ENCODE peak calls at places on chromosomes 12 and 14, in eight cellular contexts. Z is IMR-90, C is GM12878, O is endodermal cell, G is Karpas-422, S is colonic mucosa, J is fibroblast of lung, E is keratinocyte. A is an unnamed sample.

GRCh38 chr14:32744811-32745445 is 193.8 kb upstream of the NPAS3 start:
- DNase-seq in O (no peak), J (peak), S (no peak), G (no peak), Z (no peak), E (no peak), C (no peak), A (no peak)

GRCh38 chr14:38291681-38292459 is 36.0 kb upstream of the CLEC14A start:
- DNase-seq in O (no peak), G (no peak), J (peak), E (no peak), C (no peak), S (no peak), Z (peak), A (no peak)

GRCh38 chr12:3129301-3130052 is 52.3 kb downstream of the TSPAN9 start:
- DNase-seq in O (no peak), S (no peak), J (peak), Z (peak), C (peak), E (no peak), G (no peak), A (peak)

GRCh38 chr12:26233620-26234019 is 38.2 kb downstream of the SSPN start:
- DNase-seq in O (no peak), E (no peak), J (peak), S (no peak), G (no peak), C (no peak), Z (peak), A (no peak)

GRCh38 chr12:97556201-97556824 is 93.7 kb downstream of the RMST start:
- DNase-seq in C (no peak), G (no peak), E (no peak), S (no peak), J (peak), Z (no peak), O (peak), A (no peak)

GRCh38 chr12:133181238-133181959 is at the start of gene ZNF268:
- DNase-seq in E (peak), J (peak), G (peak), Z (peak), S (peak), C (peak), O (peak), A (peak)

GRCh38 chr14:91350813-91351507 is 66.7 kb downstream of the CCDC88C start:
- DNase-seq in G (peak), O (no peak), Z (no peak), C (peak), J (no peak), S (no peak), E (no peak), A (peak)

GRCh38 chr12:1509703-1510395 is 84.5 kb downstream of the FBXL14 start:
- DNase-seq in S (no peak), J (no peak), Z (no peak), O (peak), G (no peak), C (no peak), E (no peak), A (no peak)

GRCh38 chr12:92136883-92137582 is 8.6 kb downstream of the BTG1 start:
- DNase-seq in G (no peak), S (no peak), C (no peak), E (peak), Z (peak), O (no peak), J (peak), A (peak)

GRCh38 chr12:44837114-44837800 is 38.9 kb downstream of the NELL2 start:
- DNase-seq in S (no peak), E (no peak), C (no peak), Z (no peak), G (no peak), J (no peak), O (no peak), A (no peak)

GRCh38 chr14:23173796-23174195 is 9.7 kb downstream of the SLC7A8 start:
- DNase-seq in G (no peak), C (no peak), E (no peak), O (no peak), Z (no peak), S (no peak), J (no peak), A (no peak)

GRCh38 chr12:131770120-131770519 is 58.1 kb upstream of the MMP17 start:
- DNase-seq in E (no peak), C (no peak), G (no peak), S (no peak), Z (no peak), J (no peak), O (no peak), A (no peak)

GRCh38 chr12:1832801-1833595 is 12.6 kb downstream of the LRTM2 start:
- DNase-seq in O (no peak), J (no peak), G (no peak), E (no peak), S (no peak), Z (no peak), C (no peak), A (no peak)

GRCh38 chr14:105880616-105881015 is 354.2 kb downstream of the TMEM121 start:
- DNase-seq in G (no peak), E (no peak), Z (no peak), S (no peak), O (peak), C (no peak), J (no peak), A (no peak)

GRCh38 chr12:2641209-2641608 is 153.6 kb upstream of the FKBP4 start:
- DNase-seq in J (peak), S (no peak), E (no peak), Z (peak), G (peak), C (no peak), O (peak), A (peak)

GRCh38 chr12:119804011-119804641 is 73.0 kb downstream of the CIT start:
- DNase-seq in S (no peak), G (peak), E (peak), J (peak), O (peak), C (no peak), Z (peak), A (no peak)

GRCh38 chr12:15693233-15693911 is 95.8 kb downstream of the EPS8 start:
- DNase-seq in G (no peak), Z (peak), O (no peak), J (peak), C (no peak), S (no peak), E (no peak), A (no peak)

GRCh38 chr14:31717294-31718085 is 156.3 kb downstream of the NUBPL start:
- DNase-seq in S (no peak), G (no peak), O (no peak), J (peak), Z (no peak), E (no peak), C (no peak), A (no peak)

GRCh38 chr12:65826513-65827171 is 2.4 kb downstream of the HMGA2 start:
- DNase-seq in G (no peak), S (peak), E (no peak), Z (peak), O (peak), C (no peak), J (peak), A (no peak)

GRCh38 chr14:24948261-24948847 is 101.6 kb downstream of the STXBP6 start:
- DNase-seq in Z (no peak), O (peak), G (no peak), E (no peak), C (no peak), J (no peak), S (no peak), A (no peak)

GRCh38 chr12:125220404-125221273 is 155.4 kb downstream of the AACS start:
- DNase-seq in S (no peak), Z (no peak), C (no peak), G (no peak), J (no peak), O (peak), E (no peak), A (no peak)

GRCh38 chr14:54627718-54628345 is 60.9 kb downstream of the SAMD4A start:
- DNase-seq in S (peak), E (no peak), G (no peak), J (peak), Z (peak), C (peak), O (no peak), A (peak)

GRCh38 chr14:77025744-77026165 is 2.8 kb downstream of the IRF2BPL start:
- DNase-seq in Z (no peak), G (no peak), E (no peak), O (peak), J (no peak), C (no peak), S (no peak), A (no peak)

GRCh38 chr12:95882080-95882479 is 23.3 kb downstream of the SNRPF start:
- DNase-seq in O (no peak), C (no peak), Z (peak), J (peak), S (no peak), G (no peak), E (no peak), A (no peak)

GRCh38 chr14:90530523-90530922 is 133.7 kb downstream of the CALM1 start:
- DNase-seq in S (no peak), O (no peak), E (no peak), G (no peak), C (no peak), J (no peak), Z (no peak), A (no peak)

GRCh38 chr12:32240833-32241232 is 134.2 kb downstream of the BICD1 start:
- DNase-seq in G (no peak), J (peak), Z (peak), O (no peak), E (no peak), S (no peak), C (no peak), A (no peak)

GRCh38 chr12:1676043-1676442 is 14.8 kb upstream of the ADIPOR2 start:
- DNase-seq in C (no peak), J (no peak), E (no peak), G (no peak), S (no peak), O (peak), Z (no peak), A (no peak)

GRCh38 chr12:116672842-116673516 is 64.9 kb downstream of the SPRING1 start:
- DNase-seq in O (no peak), S (no peak), G (no peak), E (no peak), C (peak), Z (no peak), J (no peak), A (peak)

GRCh38 chr12:94879542-94879941 is 124.0 kb downstream of the NDUFA12 start:
- DNase-seq in O (peak), Z (peak), E (no peak), S (no peak), J (no peak), G (peak), C (no peak), A (no peak)

DNA sequence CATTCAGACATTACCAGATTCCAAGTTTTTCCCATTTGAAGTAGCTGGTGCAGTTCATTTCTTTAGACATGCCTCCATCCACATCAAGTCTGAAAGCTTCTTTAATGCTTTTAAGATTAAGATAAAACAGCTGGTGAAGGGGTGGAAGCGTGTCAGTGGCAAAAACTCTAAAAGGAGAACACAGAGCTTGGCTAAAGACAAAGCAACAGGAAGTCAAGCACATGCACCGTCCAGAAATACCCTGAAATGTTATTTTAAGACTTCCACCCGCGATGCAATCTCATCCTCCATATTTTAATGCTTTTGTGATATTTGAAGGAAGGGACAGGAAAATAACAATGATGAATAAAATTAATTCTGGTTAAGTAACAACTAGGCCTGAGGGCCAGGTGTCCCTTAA is 31.8 kb downstream of the PPM1H start:
- DNase-seq in S (no peak), E (no peak), C (no peak), O (no peak), Z (no peak), J (no peak), G (no peak), A (peak)
- H3K4me3 ChIP-seq in S (no peak), E (no peak), C (no peak), O (no peak), Z (no peak), J (no peak), G (no peak), A (no peak)

GRCh38 chr12:14239935-14240872 is 125.3 kb upstream of the ATF7IP start:
- DNase-seq in C (peak), Z (no peak), J (peak), G (peak), S (peak), O (peak), E (no peak), A (peak)
- H3K9ac ChIP-seq in C (peak), Z (no peak), J (no peak), G (peak), S (no peak), O (no peak), E (peak), A (peak)

GRCh38 chr14:73460691-73461127 is 2.4 kb upstream of the NUMB start:
- DNase-seq in C (no peak), J (peak), Z (peak), E (no peak), S (no peak), G (peak), O (peak), A (no peak)

GRCh38 chr14:73463411-73463810 is 5.1 kb upstream of the NUMB start:
- DNase-seq in S (no peak), Z (peak), E (peak), C (no peak), G (no peak), O (peak), J (peak), A (no peak)

GRCh38 chr14:73462815-73463214 is 4.5 kb upstream of the NUMB start:
- DNase-seq in G (no peak), S (no peak), J (no peak), O (no peak), E (no peak), Z (no peak), C (no peak), A (no peak)

GRCh38 chr14:73462078-73462715 is 3.9 kb upstream of the NUMB start:
- DNase-seq in E (no peak), J (peak), O (peak), S (peak), G (no peak), Z (peak), C (no peak), A (no peak)

DNA sequence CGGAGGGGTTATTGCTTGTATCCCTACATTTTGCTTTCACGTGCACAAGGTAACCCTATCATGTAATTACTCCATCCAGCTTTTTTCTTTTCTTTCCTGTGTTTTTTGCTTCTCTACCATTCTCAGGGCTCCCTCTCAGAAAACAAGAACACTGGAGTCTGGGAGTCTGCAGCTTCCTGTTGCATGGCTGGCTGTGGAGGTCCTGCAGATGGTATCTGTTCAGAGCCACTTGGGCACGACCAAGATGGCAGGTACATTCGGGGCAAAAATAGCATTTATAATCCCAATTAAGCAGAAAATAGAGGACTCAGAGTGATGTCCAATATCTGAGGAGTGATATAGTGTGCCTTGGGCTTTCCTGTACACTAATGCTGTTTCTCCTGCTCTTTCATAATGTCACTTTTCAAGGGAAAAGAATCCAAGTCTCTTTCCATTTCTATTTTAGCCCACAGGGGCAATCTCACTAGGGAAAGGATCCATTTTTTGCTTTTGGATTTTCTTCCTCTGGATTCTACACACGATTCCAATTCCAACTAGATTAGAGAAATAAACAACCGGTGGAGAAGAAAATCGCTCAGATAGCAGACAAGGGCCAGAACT is 3.2 kb upstream of the NUMB start:
- DNase-seq in S (no peak), J (no peak), G (no peak), O (peak), E (no peak), Z (no peak), C (no peak), A (no peak)
- H3K4me3 ChIP-seq in S (no peak), J (peak), G (no peak), O (no peak), E (no peak), Z (peak), C (no peak), A (no peak)

GRCh38 chr12:99544457-99544856 is 103.1 kb upstream of the GARIN6 start:
- DNase-seq in Z (no peak), G (no peak), J (no peak), O (no peak), E (no peak), S (no peak), C (no peak), A (no peak)
- H3K9ac ChIP-seq in Z (no peak), G (no peak), J (no peak), O (no peak), E (no peak), S (no peak), C (no peak), A (no peak)

GRCh38 chr12:46914336-46914735 is 88.5 kb upstream of the SLC38A4 start:
- DNase-seq in S (no peak), C (no peak), E (no peak), J (no peak), G (no peak), O (no peak), Z (no peak), A (no peak)
- H3K4me3 ChIP-seq in S (no peak), C (no peak), E (no peak), J (no peak), G (no peak), O (no peak), Z (no peak), A (no peak)

GRCh38 chr14:99672506-99673327 is 11.4 kb upstream of the CYP46A1 start:
- DNase-seq in O (no peak), G (no peak), Z (no peak), S (peak), C (no peak), E (no peak), J (no peak), A (peak)

GRCh38 chr14:99668307-99668997 is 15.6 kb upstream of the CYP46A1 start:
- DNase-seq in Z (no peak), J (no peak), O (peak), G (no peak), C (no peak), S (no peak), E (no peak), A (no peak)

GRCh38 chr14:99671230-99672224 is 12.6 kb upstream of the CYP46A1 start:
- DNase-seq in G (no peak), S (peak), O (no peak), J (no peak), Z (no peak), E (no peak), C (no peak), A (no peak)

GRCh38 chr14:99668998-99669314 is 15.1 kb upstream of the CYP46A1 start:
- DNase-seq in S (no peak), C (no peak), O (no peak), G (no peak), E (no peak), J (no peak), Z (no peak), A (no peak)

GRCh38 chr14:99670361-99671229 is 13.5 kb upstream of the CYP46A1 start:
- DNase-seq in C (no peak), O (no peak), G (no peak), S (no peak), Z (peak), J (peak), E (no peak), A (no peak)
- H3K9ac ChIP-seq in C (no peak), O (no peak), G (no peak), S (no peak), Z (no peak), J (no peak), E (no peak), A (no peak)

DNA sequence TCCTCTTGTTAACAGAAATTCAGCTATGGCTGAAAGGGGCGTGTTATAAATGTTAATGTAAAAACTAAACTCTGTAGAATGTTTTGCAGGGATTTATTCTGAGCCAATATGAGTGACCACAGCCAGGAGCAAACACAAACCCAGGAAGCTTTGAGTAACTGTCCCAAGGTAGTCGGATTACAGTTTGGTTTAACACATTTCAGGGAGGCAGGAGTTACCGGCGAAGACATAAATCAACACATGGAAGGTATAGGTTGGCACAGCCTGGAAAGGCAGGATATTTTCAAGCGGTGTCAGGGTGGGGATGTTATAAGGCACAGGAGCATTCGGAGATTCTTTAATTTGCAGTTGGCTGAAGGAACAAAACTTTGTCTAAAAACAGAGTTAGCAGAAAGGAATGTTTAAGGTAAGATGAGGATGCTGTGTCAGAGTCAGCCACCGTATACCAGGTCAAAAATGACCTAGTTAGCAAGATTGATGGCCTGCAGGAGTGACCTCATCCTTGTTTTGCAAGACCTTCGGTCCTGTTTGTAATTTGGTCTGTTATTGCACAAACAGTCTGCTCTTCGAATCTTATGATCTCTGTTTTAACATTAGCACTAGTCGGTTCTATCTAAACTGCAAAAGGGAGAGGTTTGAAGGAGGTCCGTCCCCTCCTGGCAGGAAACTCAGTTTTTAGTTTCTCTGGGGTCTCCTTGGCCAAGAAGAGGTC is 75.3 kb downstream of the TNFAIP2 start:
- DNase-seq in Z (peak), G (no peak), S (no peak), O (peak), C (no peak), E (no peak), J (peak), A (no peak)
- H3K4me3 ChIP-seq in Z (no peak), G (no peak), S (no peak), O (no peak), C (no peak), E (no peak), J (no peak), A (no peak)

DNA sequence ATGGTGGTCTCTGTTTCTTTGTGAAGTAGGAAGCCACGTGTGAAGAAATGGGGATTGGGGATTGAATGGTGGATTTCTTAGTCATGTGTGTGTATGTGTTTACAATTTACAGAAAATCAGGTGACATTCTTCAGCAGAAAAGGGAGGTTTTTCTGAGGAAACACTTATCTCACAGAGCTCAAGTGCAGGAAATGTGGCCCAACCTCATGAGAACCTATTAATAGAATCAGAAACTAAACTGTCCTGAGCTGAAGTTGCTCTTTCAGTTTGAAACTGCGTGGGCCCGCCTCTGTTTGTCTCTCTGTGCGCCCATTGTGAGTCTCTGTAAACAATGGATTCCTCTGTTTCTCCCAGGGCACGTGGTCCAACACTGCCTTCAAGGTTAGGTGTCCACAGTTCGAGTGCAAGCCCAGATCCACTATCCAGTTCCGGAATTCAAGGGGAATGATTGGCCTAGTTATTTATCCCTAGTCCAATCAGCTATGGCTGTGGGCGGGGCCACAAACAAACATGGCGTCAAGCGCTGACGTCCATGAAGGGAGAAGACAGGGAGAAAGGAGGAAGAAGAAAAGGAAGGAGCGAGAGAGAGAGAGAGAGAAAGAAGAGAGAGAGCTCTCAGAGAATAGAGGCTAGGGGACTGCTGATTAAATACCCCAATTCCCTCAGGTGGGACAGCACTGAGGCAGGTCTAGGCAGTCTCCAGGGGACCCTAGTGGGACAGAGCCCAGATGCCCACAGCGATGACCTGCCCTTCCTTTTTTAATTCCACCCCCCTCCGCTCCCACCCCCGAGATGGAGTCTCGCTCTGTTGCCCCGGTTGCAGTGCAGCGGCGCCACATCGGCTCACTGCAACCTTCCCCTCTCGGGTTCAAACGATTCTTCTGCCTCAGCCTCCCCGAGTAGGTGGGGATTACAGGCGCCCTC is 31.4 kb upstream of the C12orf76 start:
- DNase-seq in Z (peak), C (peak), O (no peak), J (peak), G (peak), E (no peak), S (peak), A (peak)
- H3K9ac ChIP-seq in Z (no peak), C (peak), O (no peak), J (no peak), G (no peak), E (no peak), S (no peak), A (peak)